ENCODE peak calls at places on chromosome 22, in four cellular contexts. W is K562, A is GM12878, B is HepG2. O is an unnamed sample.

GRCh38 chr22:39283312-39284141 is 35.9 kb downstream of the RPL3 start:
- DNase-seq in W (peak), A (no peak), B (peak), O (no peak)

GRCh38 chr22:48340727-48341709 is 1486.7 kb downstream of the BRD1 start:
- DNase-seq in W (no peak), A (no peak), B (no peak), O (no peak)

GRCh38 chr22:39534591-39535301 is 2.2 kb upstream of the RPS19BP1 start:
- DNase-seq in W (peak), A (no peak), B (peak), O (peak)

GRCh38 chr22:38469306-38469781 is 1.4 kb downstream of the KDELR3 start:
- DNase-seq in W (no peak), A (no peak), B (no peak), O (no peak)

GRCh38 chr22:44392446-44392921 is 79.7 kb upstream of the SHISAL1 start:
- DNase-seq in W (no peak), A (no peak), B (no peak), O (no peak)

GRCh38 chr22:45120931-45121330 is 42.8 kb upstream of the NUP50 start:
- DNase-seq in W (no peak), A (no peak), B (no peak), O (no peak)

GRCh38 chr22:44340271-44341239 is 27.8 kb upstream of the SHISAL1 start:
- DNase-seq in W (no peak), A (no peak), B (no peak), O (no peak)

GRCh38 chr22:20186183-20186870 is 35.5 kb upstream of the CCDC188 start:
- DNase-seq in W (peak), A (no peak), B (peak), O (peak)

GRCh38 chr22:29626497-29627195 is 23.2 kb downstream of the NF2 start:
- DNase-seq in W (no peak), A (no peak), B (peak), O (no peak)

GRCh38 chr22:45904236-45904635 is 72.7 kb downstream of the WNT7B start:
- DNase-seq in W (no peak), A (no peak), B (no peak), O (no peak)

GRCh38 chr22:36291831-36292740 is 39.2 kb downstream of the APOL1 start:
- DNase-seq in W (no peak), A (no peak), B (no peak), O (no peak)

GRCh38 chr22:44266811-44267760 is 45.7 kb downstream of the SHISAL1 start:
- DNase-seq in W (no peak), A (no peak), B (no peak), O (no peak)

GRCh38 chr22:33116846-33117547 is 58.8 kb upstream of the SYN3 start:
- DNase-seq in W (no peak), A (no peak), B (no peak), O (no peak)

GRCh38 chr22:28105396-28105795 is 186.3 kb upstream of the PITPNB start:
- DNase-seq in W (no peak), A (no peak), B (no peak), O (no peak)

GRCh38 chr22:20422965-20423635 is 14.5 kb downstream of the SCARF2 start:
- DNase-seq in W (no peak), A (no peak), B (no peak), O (no peak)

GRCh38 chr22:45866398-45867117 is 110.4 kb downstream of the WNT7B start:
- DNase-seq in W (no peak), A (no peak), B (no peak), O (no peak)

GRCh38 chr22:33923660-33924246 is 3.5 kb upstream of the LARGE1 start:
- DNase-seq in W (peak), A (no peak), B (peak), O (peak)

GRCh38 chr22:45240137-45240809 is 421 bp downstream of the KIAA0930 start:
- DNase-seq in W (no peak), A (no peak), B (no peak), O (peak)

GRCh38 chr22:20903093-20903492 is 14.1 kb upstream of the CRKL start:
- DNase-seq in W (no peak), A (no peak), B (no peak), O (no peak)

GRCh38 chr22:39176673-39177455 is 24.4 kb upstream of the CBX7 start:
- DNase-seq in W (no peak), A (no peak), B (no peak), O (no peak)

GRCh38 chr22:20244744-20245576 is 23.2 kb downstream of the RTN4R start:
- DNase-seq in W (peak), A (no peak), B (no peak), O (no peak)

GRCh38 chr22:47030881-47031627 is 268.6 kb downstream of the TBC1D22A start:
- DNase-seq in W (peak), A (no peak), B (no peak), O (no peak)

GRCh38 chr22:47029244-47030001 is 267.0 kb downstream of the TBC1D22A start:
- DNase-seq in W (no peak), A (no peak), B (no peak), O (no peak)

GRCh38 chr22:47032091-47032943 is 269.9 kb downstream of the TBC1D22A start:
- DNase-seq in W (no peak), A (no peak), B (no peak), O (no peak)

GRCh38 chr22:47031628-47031915 is 269.1 kb downstream of the TBC1D22A start:
- DNase-seq in W (no peak), A (no peak), B (no peak), O (no peak)

DNA sequence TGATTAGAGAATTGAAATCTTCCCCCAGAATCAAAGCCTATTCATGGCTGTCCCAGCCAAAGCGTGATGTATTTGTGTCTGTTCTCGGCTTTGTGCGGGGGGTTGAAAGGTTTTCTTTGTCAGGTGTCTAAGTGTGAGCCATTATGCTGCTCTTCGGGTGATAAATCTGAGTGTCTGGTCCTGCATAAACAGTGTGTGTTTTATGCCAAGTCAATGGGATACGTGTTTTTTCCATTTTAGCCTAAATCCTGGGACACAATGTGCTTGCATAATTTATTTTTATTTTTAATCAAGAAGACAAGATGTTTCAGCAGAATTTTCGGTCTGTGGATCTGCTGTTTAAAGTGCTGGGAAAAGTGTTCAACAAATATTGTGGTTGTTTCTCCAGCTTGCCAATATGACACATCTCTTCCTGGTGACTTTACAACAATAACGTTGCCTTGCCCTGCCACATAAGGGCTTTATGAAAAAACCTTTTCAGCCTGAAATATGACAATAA is 267.7 kb downstream of the TBC1D22A start:
- DNase-seq in W (no peak), A (no peak), B (no peak), O (no peak)
- TF ChIP-seq TARDBP in W (no peak), A (no peak), B (no peak), O (no peak)

DNA sequence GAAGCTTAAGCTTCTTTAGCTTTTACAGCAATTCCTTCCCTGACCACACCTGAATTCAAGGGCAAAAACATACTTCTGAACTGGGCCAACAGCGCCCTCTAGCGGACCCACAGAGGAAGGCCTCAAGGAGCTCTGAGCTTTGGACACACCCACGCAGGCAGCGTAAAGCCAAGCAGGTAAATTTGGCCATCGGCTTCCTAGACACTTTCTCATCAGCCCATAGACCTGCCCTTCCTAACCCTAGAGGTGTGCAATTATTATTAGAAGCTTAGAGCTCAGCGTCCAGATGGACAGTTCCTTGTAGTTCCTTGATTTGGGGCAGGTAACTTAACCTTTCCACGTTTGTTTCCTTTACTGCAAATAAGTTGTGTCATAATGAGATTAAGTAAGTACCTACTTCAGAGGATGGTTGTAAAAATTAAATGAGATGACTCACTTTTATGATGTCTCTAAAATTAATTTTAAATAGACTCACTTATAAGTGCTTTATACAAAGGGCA is 25.7 kb upstream of the HMGXB4 start:
- DNase-seq in W (peak), A (peak), B (peak), O (peak)
- TF ChIP-seq FOXK2 in W (no peak), A (no peak), B (no peak), O (no peak)

GRCh38 chr22:22839570-22840314 is 47.9 kb upstream of the IGLL5 start:
- DNase-seq in W (no peak), A (no peak), B (no peak), O (no peak)

GRCh38 chr22:22841598-22841997 is 46.0 kb upstream of the IGLL5 start:
- DNase-seq in W (no peak), A (no peak), B (no peak), O (no peak)

GRCh38 chr22:22843848-22844247 is 43.8 kb upstream of the IGLL5 start:
- DNase-seq in W (no peak), A (no peak), B (no peak), O (no peak)

GRCh38 chr22:22840778-22841177 is 46.8 kb upstream of the IGLL5 start:
- DNase-seq in W (no peak), A (no peak), B (no peak), O (no peak)

GRCh38 chr22:22842085-22842484 is 45.5 kb upstream of the IGLL5 start:
- DNase-seq in W (no peak), A (no peak), B (no peak), O (no peak)
- TF ChIP-seq BHLHE40 in W (no peak), A (no peak), B (no peak), O (no peak)

GRCh38 chr22:19150482-19151328 is 613 bp upstream of the GSC2 start:
- DNase-seq in W (no peak), A (no peak), B (no peak), O (no peak)

GRCh38 chr22:19149962-19150361 is at the start of gene GSC2:
- DNase-seq in W (no peak), A (no peak), B (no peak), O (no peak)

GRCh38 chr22:19147193-19147780 is 2.8 kb downstream of the GSC2 start:
- DNase-seq in W (no peak), A (no peak), B (no peak), O (no peak)

GRCh38 chr22:19148417-19149046 is 1.6 kb downstream of the GSC2 start:
- DNase-seq in W (no peak), A (no peak), B (no peak), O (no peak)

GRCh38 chr22:19149047-19149883 is 827 bp downstream of the GSC2 start:
- DNase-seq in W (peak), A (no peak), B (no peak), O (no peak)
- TF ChIP-seq TARDBP in W (no peak), A (no peak), B (no peak), O (no peak)

DNA sequence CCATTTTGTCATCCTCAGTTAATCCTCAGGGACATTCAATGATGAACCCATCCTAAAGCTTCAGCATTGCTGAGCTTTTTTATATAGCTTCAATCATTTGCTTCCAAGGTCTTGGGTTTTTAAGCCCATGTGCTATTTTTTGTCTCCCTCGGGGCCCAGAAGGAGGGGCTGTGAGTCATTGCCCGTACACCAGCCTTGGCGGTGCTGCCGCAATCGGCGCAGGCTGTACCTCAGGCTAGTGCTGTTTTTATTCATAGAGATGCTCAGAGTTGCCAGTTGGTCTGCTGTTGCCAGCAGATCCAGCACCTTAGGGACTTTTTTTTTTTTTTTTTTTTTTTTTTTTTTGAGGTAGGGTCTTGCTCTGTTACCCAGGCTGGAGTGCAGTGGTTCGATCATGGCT is 35.5 kb downstream of the ACO2 start:
- DNase-seq in W (no peak), A (no peak), B (no peak), O (no peak)
- TF ChIP-seq FOXK2 in W (no peak), A (no peak), B (no peak), O (no peak)

DNA sequence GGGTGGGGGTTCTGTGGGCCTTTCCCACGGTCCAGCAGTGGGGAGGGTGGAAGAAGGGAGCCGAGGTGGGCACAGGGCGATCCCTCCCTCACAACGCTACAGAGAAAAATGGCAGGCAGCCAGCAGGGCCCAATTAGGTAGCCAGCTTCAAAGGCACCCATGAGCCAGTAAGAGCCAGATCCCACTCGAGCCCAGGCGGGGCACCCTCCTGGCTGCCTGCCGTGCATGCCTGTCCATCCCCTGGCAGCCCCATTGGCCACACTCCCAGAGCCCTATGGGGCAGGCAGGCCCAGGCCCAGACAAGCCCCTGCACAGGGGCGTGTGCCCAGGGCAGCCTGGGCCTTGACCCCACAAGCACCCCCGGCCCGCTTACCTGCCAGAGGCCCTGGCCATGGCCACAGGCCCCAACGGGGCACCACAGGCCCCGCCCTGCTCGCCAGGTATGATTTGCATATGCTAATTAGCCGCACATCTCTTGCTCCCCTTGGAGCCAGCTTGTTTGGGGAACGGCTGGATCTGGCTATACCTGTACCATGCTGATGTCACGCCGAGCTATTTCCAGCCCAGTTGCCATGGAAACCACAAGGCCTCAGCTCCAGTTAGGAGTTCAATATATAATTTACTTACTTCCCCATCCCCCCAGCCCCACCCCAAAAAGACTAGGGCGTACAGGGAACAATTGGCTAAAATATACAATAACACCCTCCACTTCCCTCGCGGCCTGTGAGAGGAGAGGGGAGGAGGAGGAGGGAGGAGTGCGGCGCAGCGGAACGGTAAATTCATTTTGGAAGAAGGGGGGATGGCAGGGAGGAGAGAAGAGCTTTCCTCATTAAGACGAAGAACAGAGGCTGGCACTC is 47.5 kb upstream of the TCF20 start:
- DNase-seq in W (no peak), A (no peak), B (no peak), O (no peak)
- TF ChIP-seq BHLHE40 in W (no peak), A (no peak), B (no peak), O (no peak)

GRCh38 chr22:49760280-49760629 is 67.4 kb downstream of the BRD1 start:
- DNase-seq in W (no peak), A (peak), B (no peak), O (no peak)
- TF ChIP-seq TARDBP in W (no peak), A (no peak), B (no peak), O (no peak)

DNA sequence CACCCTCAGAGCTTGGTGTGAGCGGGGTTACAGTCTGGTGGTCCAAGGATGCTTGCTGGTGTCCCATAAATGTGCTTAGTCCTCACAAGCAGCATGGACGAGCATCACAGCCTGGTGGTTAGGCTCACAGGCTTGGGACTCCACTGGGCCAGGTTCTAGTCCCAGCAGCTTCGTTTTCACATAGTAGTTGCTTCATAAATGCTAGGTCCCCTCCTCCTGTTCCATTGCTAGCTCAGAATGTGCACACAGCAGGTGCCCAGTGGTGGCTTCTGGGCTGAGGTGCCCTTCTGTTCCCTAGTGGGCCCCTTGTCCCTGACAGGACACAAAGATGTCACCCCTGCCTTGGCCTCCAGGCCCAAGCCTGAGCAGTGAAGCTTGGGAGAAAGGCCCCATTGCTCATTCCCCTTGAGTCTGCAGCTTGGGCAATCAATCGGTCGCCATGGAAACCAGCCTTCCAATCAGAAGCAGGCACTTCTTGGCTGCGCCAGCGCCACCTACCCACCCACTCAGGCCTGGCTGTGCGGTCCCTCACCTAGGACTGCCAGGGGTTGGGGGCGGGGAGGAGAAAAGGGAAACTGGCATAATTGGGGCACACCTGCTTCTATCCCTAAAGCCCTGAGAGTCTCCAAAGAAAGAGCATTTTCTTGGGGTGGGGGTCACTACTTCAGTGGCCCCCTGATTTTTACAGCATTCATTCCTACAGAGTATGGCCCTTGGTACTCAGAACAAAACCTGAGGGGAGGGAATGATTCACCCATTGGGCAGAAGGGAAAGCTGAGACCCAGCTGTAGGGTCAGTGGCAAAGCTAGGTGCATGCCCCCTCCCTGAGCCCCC is 48.1 kb downstream of the CYTH4 start:
- DNase-seq in W (peak), A (no peak), B (peak), O (peak)
- TF ChIP-seq FOXK2 in W (no peak), A (no peak), B (no peak), O (no peak)

GRCh38 chr22:30876925-30877553 is 91.5 kb downstream of the MORC2 start:
- DNase-seq in W (no peak), A (no peak), B (no peak), O (no peak)
- TF ChIP-seq BHLHE40 in W (no peak), A (no peak), B (no peak), O (no peak)

GRCh38 chr22:26131755-26132154 is 37.5 kb upstream of the SEZ6L start:
- DNase-seq in W (no peak), A (no peak), B (no peak), O (no peak)

GRCh38 chr22:26139320-26139719 is 29.9 kb upstream of the SEZ6L start:
- DNase-seq in W (no peak), A (no peak), B (no peak), O (no peak)

DNA sequence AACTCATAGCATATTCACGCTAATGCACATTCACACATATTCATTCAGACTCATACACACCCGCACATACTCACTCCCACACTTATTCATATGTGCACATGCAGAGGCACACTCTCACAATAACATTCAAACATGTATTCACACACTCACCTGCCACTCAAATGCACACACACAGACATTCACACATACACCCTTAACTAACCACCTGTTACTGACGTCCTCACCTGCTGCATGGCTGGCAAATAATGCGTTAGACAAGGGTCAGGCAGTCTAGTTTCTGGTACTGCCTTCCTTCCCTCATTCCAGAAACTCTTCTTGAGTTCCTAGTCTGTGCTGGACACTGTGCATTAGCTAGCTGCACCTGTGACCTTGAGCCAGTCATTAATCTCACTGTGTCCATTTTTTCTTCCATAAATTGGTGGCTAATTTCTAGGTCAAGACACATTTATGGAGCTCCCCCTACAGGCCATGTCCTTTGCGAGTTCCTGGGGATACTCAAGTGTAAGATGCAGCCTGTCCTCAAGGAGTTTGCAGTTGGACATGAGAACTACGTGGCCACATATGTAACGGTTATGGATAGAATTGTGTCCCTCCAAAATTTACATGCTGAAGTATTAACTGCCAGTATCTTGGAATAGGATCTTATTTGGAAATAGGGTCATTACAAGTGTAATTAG is 34.5 kb upstream of the SEZ6L start:
- DNase-seq in W (no peak), A (no peak), B (peak), O (no peak)
- TF ChIP-seq TARDBP in W (no peak), A (no peak), B (no peak), O (no peak)